ENCODE peak calls at places on chromosomes 5 and 9, in nine cellular contexts. K is left kidney; Q is HCEC 1CT; B is HS-5; E is CD4-positive, alpha-beta memory T cell; C is H54; F is stimulated activated CD4-positive, alpha-beta T cell treated with anti-CD3 and anti-CD28 coated beads, Interleukin-2, amount 100 ng/mL, for 48 hours; N is mucosa of gallbladder; G is NAMALWA. R is an unnamed sample.

GRCh38 chr5:82991678-82992323 is 85.4 kb downstream of the TMEM167A start:
- DNase-seq in K (no peak), Q (peak), B (no peak), E (no peak), C (peak), F (no peak), N (no peak), G (no peak), R (no peak)

GRCh38 chr5:60677831-60678664 is 21.9 kb downstream of the DEPDC1B start:
- DNase-seq in K (peak), Q (peak), B (no peak), E (peak), C (no peak), F (no peak), N (no peak), G (peak), R (no peak)

GRCh38 chr5:129652353-129653138 is 95.3 kb upstream of the MINAR2 start:
- DNase-seq in K (no peak), Q (peak), B (peak), E (no peak), C (no peak), F (no peak), N (no peak), G (no peak), R (no peak)

GRCh38 chr5:151743535-151743934 is 14.9 kb downstream of the ATOX1 start:
- DNase-seq in K (no peak), Q (peak), B (no peak), E (no peak), C (no peak), F (no peak), N (no peak), G (no peak), R (no peak)

GRCh38 chr9:91047993-91048607 is 246.5 kb downstream of the SYK start:
- DNase-seq in K (no peak), Q (peak), B (peak), E (no peak), C (peak), F (no peak), N (no peak), G (no peak), R (no peak)

GRCh38 chr5:158869092-158869491 is 230.6 kb downstream of the EBF1 start:
- DNase-seq in K (no peak), Q (no peak), B (no peak), E (no peak), C (no peak), F (no peak), N (no peak), G (no peak), R (no peak)

GRCh38 chr5:143569213-143569663 is 165.8 kb upstream of the NR3C1 start:
- DNase-seq in K (no peak), Q (no peak), B (no peak), E (no peak), C (no peak), F (no peak), N (no peak), G (no peak), R (no peak)

GRCh38 chr5:134141346-134142050 is 27.0 kb downstream of the TCF7 start:
- DNase-seq in K (no peak), Q (no peak), B (no peak), E (no peak), C (no peak), F (no peak), N (no peak), G (peak), R (no peak)

GRCh38 chr9:37209431-37210386 is 89.3 kb downstream of the ZCCHC7 start:
- DNase-seq in K (no peak), Q (peak), B (no peak), E (no peak), C (no peak), F (no peak), N (no peak), G (peak), R (no peak)

GRCh38 chr5:35124932-35125331 is 77.2 kb upstream of the AGXT2 start:
- DNase-seq in K (no peak), Q (no peak), B (no peak), E (no peak), C (no peak), F (no peak), N (no peak), G (no peak), R (no peak)

GRCh38 chr5:10666531-10667305 is 94.3 kb downstream of the DAP start:
- DNase-seq in K (no peak), Q (no peak), B (no peak), E (no peak), C (no peak), F (no peak), N (no peak), G (no peak), R (no peak)

GRCh38 chr9:127077658-127077975 is 44.8 kb downstream of the ANGPTL2 start:
- DNase-seq in K (no peak), Q (no peak), B (no peak), E (no peak), C (no peak), F (no peak), N (no peak), G (no peak), R (no peak)

GRCh38 chr5:123298335-123299010 is 124.7 kb downstream of the CEP120 start:
- DNase-seq in K (no peak), Q (no peak), B (no peak), E (no peak), C (no peak), F (no peak), N (no peak), G (no peak), R (no peak)

GRCh38 chr9:95425910-95426551 is 90.7 kb downstream of the PTCH1 start:
- DNase-seq in K (peak), Q (peak), B (no peak), E (no peak), C (peak), F (no peak), N (no peak), G (no peak), R (no peak)

GRCh38 chr5:149310947-149311675 is 34.2 kb upstream of the GRPEL2 start:
- DNase-seq in K (peak), Q (peak), B (no peak), E (no peak), C (no peak), F (no peak), N (no peak), G (no peak), R (no peak)

GRCh38 chr5:138663009-138663408 is 87.8 kb upstream of the HSPA9 start:
- DNase-seq in K (no peak), Q (no peak), B (no peak), E (peak), C (no peak), F (no peak), N (no peak), G (peak), R (no peak)

GRCh38 chr5:139982975-139983240 is 60.2 kb downstream of the NRG2 start:
- DNase-seq in K (no peak), Q (peak), B (no peak), E (no peak), C (no peak), F (no peak), N (peak), G (no peak), R (no peak)

R was measured in naive thymus-derived CD8-positive, alpha-beta T cell.